ENCODE peak calls at places on chromosomes 12 and 14, in six cellular contexts. One of them, this sample, is unnamed.

GRCh38 chr12:108381793-108382436 is 42.8 kb upstream of the CMKLR1 start:
- DNase-seq in transverse colon: no peak
- DNase-seq in colonic mucosa: no peak
- DNase-seq in aorta: no peak
- DNase-seq in right cardiac atrium: no peak
- DNase-seq in pancreas: no peak
- DNase-seq in this sample: no peak

GRCh38 chr12:93972411-93973208 is 175.8 kb upstream of the PLXNC1 start:
- DNase-seq in transverse colon: no peak
- DNase-seq in colonic mucosa: no peak
- DNase-seq in aorta: peak; percentile 68
- DNase-seq in right cardiac atrium: no peak
- DNase-seq in pancreas: no peak
- DNase-seq in this sample: no peak

GRCh38 chr12:75556306-75556899 is 45.0 kb upstream of the KRR1 start:
- DNase-seq in transverse colon: no peak
- DNase-seq in colonic mucosa: no peak
- DNase-seq in aorta: no peak
- DNase-seq in right cardiac atrium: no peak
- DNase-seq in pancreas: no peak
- DNase-seq in this sample: no peak

GRCh38 chr12:47155457-47156166 is 75.9 kb upstream of the AMIGO2 start:
- DNase-seq in transverse colon: no peak
- DNase-seq in colonic mucosa: no peak
- DNase-seq in aorta: no peak
- DNase-seq in right cardiac atrium: no peak
- DNase-seq in pancreas: no peak
- DNase-seq in this sample: no peak

GRCh38 chr12:118183711-118184110 is 47.8 kb downstream of the PEBP1 start:
- DNase-seq in transverse colon: no peak
- DNase-seq in colonic mucosa: no peak
- DNase-seq in aorta: no peak
- DNase-seq in right cardiac atrium: no peak
- DNase-seq in pancreas: no peak
- DNase-seq in this sample: no peak

GRCh38 chr12:47818701-47819543 is 781 bp downstream of the HDAC7 start:
- DNase-seq in transverse colon: peak; percentile 77
- DNase-seq in colonic mucosa: peak; percentile 79
- DNase-seq in aorta: peak; percentile 88
- DNase-seq in right cardiac atrium: peak; percentile 92
- DNase-seq in pancreas: peak; percentile 59
- DNase-seq in this sample: peak; percentile 80

GRCh38 chr14:61107148-61107641 is 126.2 kb downstream of the SLC38A6 start:
- DNase-seq in transverse colon: no peak
- DNase-seq in colonic mucosa: peak; percentile 34
- DNase-seq in aorta: peak; percentile 67
- DNase-seq in right cardiac atrium: peak; percentile 76
- DNase-seq in pancreas: no peak
- DNase-seq in this sample: no peak

GRCh38 chr14:102819176-102819628 is 42.0 kb downstream of the TRAF3 start:
- DNase-seq in transverse colon: peak; percentile 72
- DNase-seq in colonic mucosa: peak; percentile 56
- DNase-seq in aorta: no peak
- DNase-seq in right cardiac atrium: no peak
- DNase-seq in pancreas: no peak
- DNase-seq in this sample: no peak

GRCh38 chr12:91419809-91420208 is 237.2 kb upstream of the DCN start:
- DNase-seq in transverse colon: no peak
- DNase-seq in colonic mucosa: no peak
- DNase-seq in aorta: no peak
- DNase-seq in right cardiac atrium: no peak
- DNase-seq in pancreas: no peak
- DNase-seq in this sample: no peak

GRCh38 chr12:124453419-124454351 is 113.7 kb downstream of the NCOR2 start:
- DNase-seq in transverse colon: peak; percentile 80
- DNase-seq in colonic mucosa: peak; percentile 72
- DNase-seq in aorta: peak; percentile 95
- DNase-seq in right cardiac atrium: peak; percentile 93
- DNase-seq in pancreas: no peak
- DNase-seq in this sample: no peak

GRCh38 chr12:106583578-106584103 is 837 bp downstream of the RFX4 start:
- DNase-seq in transverse colon: no peak
- DNase-seq in colonic mucosa: no peak
- DNase-seq in aorta: no peak
- DNase-seq in right cardiac atrium: peak; percentile 53
- DNase-seq in pancreas: no peak
- DNase-seq in this sample: peak; percentile 14

GRCh38 chr14:34376868-34377267 is 85.2 kb downstream of the SPTSSA start:
- DNase-seq in transverse colon: no peak
- DNase-seq in colonic mucosa: no peak
- DNase-seq in aorta: no peak
- DNase-seq in right cardiac atrium: no peak
- DNase-seq in pancreas: no peak
- DNase-seq in this sample: no peak

GRCh38 chr14:71716371-71716770 is 215.9 kb upstream of the RGS6 start:
- DNase-seq in transverse colon: no peak
- DNase-seq in colonic mucosa: no peak
- DNase-seq in aorta: no peak
- DNase-seq in right cardiac atrium: no peak
- DNase-seq in pancreas: no peak
- DNase-seq in this sample: no peak

GRCh38 chr14:58637391-58638230 is at the start of gene DACT1:
- DNase-seq in transverse colon: peak; percentile 50
- DNase-seq in colonic mucosa: peak; percentile 59
- DNase-seq in aorta: peak; percentile 87
- DNase-seq in right cardiac atrium: peak; percentile 94
- DNase-seq in pancreas: peak; percentile 34
- DNase-seq in this sample: peak; percentile 44

GRCh38 chr12:62098131-62098530 is 162.1 kb upstream of the USP15 start:
- DNase-seq in transverse colon: no peak
- DNase-seq in colonic mucosa: no peak
- DNase-seq in aorta: no peak
- DNase-seq in right cardiac atrium: no peak
- DNase-seq in pancreas: no peak
- DNase-seq in this sample: no peak

GRCh38 chr14:57209561-57209960 is 59.1 kb downstream of the EXOC5 start:
- DNase-seq in transverse colon: no peak
- DNase-seq in colonic mucosa: no peak
- DNase-seq in aorta: no peak
- DNase-seq in right cardiac atrium: no peak
- DNase-seq in pancreas: no peak
- DNase-seq in this sample: no peak

GRCh38 chr12:89390802-89391673 is 38.7 kb upstream of the DUSP6 start:
- DNase-seq in transverse colon: peak; percentile 24
- DNase-seq in colonic mucosa: peak; percentile 43
- DNase-seq in aorta: no peak
- DNase-seq in right cardiac atrium: no peak
- DNase-seq in pancreas: no peak
- DNase-seq in this sample: peak; percentile 70

GRCh38 chr14:99127651-99128167 is 144.3 kb downstream of the BCL11B start:
- DNase-seq in transverse colon: no peak
- DNase-seq in colonic mucosa: no peak
- DNase-seq in aorta: peak; percentile 58
- DNase-seq in right cardiac atrium: no peak
- DNase-seq in pancreas: no peak
- DNase-seq in this sample: no peak

GRCh38 chr12:54592316-54592715 is 3.9 kb upstream of the PPP1R1A start:
- DNase-seq in transverse colon: no peak
- DNase-seq in colonic mucosa: no peak
- DNase-seq in aorta: no peak
- DNase-seq in right cardiac atrium: no peak
- DNase-seq in pancreas: no peak
- DNase-seq in this sample: no peak

GRCh38 chr14:105469456-105470162 is 5.0 kb upstream of the CRIP2 start:
- DNase-seq in transverse colon: no peak
- DNase-seq in colonic mucosa: no peak
- DNase-seq in aorta: no peak
- DNase-seq in right cardiac atrium: peak; percentile 75
- DNase-seq in pancreas: no peak
- DNase-seq in this sample: no peak
- H3K4me1 ChIP-seq in transverse colon: peaks cover 21% of the 10 kb centered on the region
- H3K4me1 ChIP-seq in colonic mucosa: peaks cover 7% of the 10 kb centered on the region
- H3K4me1 ChIP-seq in aorta: no peaks in the 10 kb centered on the region
- H3K4me1 ChIP-seq in right cardiac atrium: peaks cover 12% of the 10 kb centered on the region
- H3K4me1 ChIP-seq in pancreas: peaks cover 19% of the 10 kb centered on the region
- H3K4me1 ChIP-seq in this sample: peaks cover 12% of the 10 kb centered on the region

DNA sequence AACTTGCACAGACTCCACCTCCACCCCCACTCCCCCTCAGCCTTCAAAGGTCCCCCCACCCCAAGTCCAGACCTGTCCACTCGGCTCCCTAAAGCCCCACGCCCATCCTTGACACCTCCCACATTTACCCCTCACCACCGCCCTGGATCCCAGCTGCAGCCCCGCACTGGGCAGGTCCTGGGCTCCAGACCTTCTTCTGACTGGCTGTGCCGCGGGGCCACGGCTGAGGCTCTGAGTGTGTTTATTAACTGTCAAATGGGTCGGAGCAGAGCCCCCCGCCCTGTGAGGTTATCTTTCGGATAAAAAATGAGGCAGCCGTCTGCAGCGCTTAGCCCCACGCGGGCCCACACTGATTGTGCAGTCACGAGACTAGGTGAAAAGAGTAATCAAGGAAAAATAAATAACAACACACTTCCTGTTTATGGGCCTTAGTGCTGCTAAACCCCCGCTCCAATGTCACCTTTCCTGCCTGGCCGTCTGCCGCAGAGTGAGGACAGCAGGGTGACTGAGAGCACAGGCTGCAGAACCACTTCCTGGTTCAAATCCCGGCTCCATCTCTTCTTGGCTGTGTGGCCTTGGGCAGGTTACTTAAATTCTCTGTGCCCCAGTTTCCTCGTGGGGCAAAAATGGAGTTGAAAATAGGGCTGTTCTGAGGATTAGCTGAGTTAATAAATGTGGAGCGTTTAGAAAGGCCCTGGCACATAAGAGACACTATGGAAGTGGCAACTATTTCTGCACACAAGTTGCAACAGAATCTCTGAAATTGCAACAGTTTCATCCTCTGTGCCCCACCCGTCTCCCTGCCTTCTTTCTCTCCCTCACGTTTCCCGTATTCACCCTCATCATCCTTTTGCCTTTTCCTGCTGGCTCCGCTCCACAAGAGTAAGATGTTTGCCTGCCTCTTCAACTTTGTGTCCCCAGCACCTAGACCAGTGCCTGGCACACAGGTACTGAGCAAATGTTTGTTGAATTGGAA is 9.4 kb downstream of the SETD1B start:
- DNase-seq in transverse colon: no peak
- DNase-seq in colonic mucosa: no peak
- DNase-seq in aorta: peak; percentile 49
- DNase-seq in right cardiac atrium: no peak
- DNase-seq in pancreas: peak; percentile 39
- DNase-seq in this sample: no peak
- H3K4me3 ChIP-seq in transverse colon: peak overlapping the region; percentile 50
- H3K4me3 ChIP-seq in colonic mucosa: peak overlapping the region; percentile 70
- H3K4me3 ChIP-seq in aorta: no peak overlapping the region
- H3K4me3 ChIP-seq in right cardiac atrium: peak overlapping the region; percentile 57
- H3K4me3 ChIP-seq in pancreas: no peak overlapping the region
- H3K4me3 ChIP-seq in this sample: no peak overlapping the region

DNA sequence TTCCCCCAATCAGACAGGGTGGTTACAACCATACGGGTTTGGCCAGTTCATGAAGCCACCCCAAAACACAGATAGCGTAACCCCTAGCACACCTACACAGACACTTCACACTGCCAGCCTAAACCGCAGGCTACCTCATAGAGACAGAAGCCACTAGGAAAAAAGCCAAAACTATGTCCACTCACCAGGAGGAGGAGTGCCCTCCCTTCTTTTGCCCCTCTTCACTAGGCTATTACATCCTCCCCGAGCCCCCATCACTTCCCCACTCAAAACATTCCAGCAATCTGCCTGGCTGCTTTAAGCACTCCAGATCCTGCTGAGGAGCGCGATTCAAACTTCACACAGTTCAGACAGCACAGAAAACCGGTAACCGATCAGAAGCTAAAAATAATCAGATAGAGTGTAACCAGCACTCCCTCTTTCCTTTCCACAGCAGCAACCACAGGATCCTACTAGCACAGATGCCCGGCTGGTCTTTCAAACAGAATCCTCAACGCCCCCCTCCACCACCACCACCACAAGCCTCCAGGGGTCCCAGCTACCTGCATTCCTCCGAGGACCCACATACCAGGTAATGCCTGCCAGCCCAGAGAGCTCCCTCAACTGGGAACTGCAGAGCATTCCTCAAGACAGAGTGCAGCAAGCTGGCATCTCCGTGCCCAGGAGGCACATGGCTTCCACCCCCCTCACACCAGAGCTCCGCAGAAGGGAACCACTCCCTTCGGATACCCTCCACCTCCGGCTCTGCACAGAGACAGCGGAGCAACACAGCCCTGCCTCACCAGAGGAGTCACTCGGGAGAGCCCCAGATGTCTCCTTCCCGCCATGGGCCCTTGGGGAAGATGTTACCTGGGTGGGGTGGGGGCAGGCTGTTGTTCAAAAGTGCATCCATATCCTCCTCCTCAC is 1.5 kb downstream of the CHD4 start:
- DNase-seq in transverse colon: no peak
- DNase-seq in colonic mucosa: peak; percentile 24
- DNase-seq in aorta: no peak
- DNase-seq in right cardiac atrium: peak; percentile 68
- DNase-seq in pancreas: no peak
- DNase-seq in this sample: no peak
- H3K4me1 ChIP-seq in transverse colon: peaks cover 48% of the 10 kb centered on the region
- H3K4me1 ChIP-seq in colonic mucosa: peaks cover 20% of the 10 kb centered on the region
- H3K4me1 ChIP-seq in aorta: no peaks in the 10 kb centered on the region
- H3K4me1 ChIP-seq in right cardiac atrium: peaks cover 11% of the 10 kb centered on the region
- H3K4me1 ChIP-seq in pancreas: peaks cover 25% of the 10 kb centered on the region
- H3K4me1 ChIP-seq in this sample: peaks cover 30% of the 10 kb centered on the region

DNA sequence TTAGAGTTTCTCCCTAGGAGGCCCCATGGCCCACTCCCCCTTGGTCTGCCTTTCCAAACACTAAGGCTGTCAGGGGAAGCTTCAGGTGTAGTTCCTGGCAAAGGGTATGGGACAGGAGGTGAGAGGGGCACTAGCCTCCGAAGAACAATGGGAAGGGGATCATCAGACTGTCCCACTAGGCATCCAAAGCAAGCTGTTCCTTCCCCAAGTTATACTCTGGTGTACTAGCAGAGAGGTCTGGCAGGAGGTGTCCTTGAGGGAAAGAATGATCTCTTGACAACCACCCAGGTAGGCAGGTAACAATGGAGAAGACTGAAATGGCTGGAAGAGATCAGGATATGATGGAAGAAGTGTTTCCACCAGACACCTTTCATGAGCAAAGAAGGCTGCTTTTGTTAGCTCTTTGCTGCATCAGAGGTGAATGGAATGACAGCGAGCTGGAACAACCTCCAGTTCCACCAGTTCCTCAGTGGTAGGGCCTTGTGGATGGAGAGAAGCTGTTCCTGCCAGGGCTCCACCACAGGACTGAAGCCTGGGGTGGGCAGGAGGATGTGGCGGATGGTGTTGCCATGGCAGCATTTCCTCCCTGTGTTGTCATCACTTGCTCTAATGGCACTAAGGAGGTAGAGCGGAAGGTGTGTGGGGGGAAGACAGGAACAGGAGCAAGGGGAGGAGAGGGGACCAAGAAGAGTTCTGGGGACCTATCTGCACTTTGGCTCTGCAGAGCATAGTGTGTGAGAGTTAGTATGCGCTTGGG is 2.3 kb upstream of the AGAP2 start:
- DNase-seq in transverse colon: peak; percentile 58
- DNase-seq in colonic mucosa: no peak
- DNase-seq in aorta: no peak
- DNase-seq in right cardiac atrium: no peak
- DNase-seq in pancreas: no peak
- DNase-seq in this sample: no peak
- H3K4me3 ChIP-seq in transverse colon: no peak overlapping the region
- H3K4me3 ChIP-seq in colonic mucosa: peak overlapping the region; percentile 21
- H3K4me3 ChIP-seq in aorta: no peak overlapping the region
- H3K4me3 ChIP-seq in right cardiac atrium: no peak overlapping the region
- H3K4me3 ChIP-seq in pancreas: no peak overlapping the region
- H3K4me3 ChIP-seq in this sample: no peak overlapping the region

This sample was measured in Caco-2.